ENCODE peak calls at places on chromosomes 13 and 19, in four cellular contexts. I, M, E and V are unnamed samples.

GRCh38 chr13:112959206-112959605 is 9.8 kb upstream of the MCF2L start:
- DNase-seq in I (no peak), M (no peak), E (no peak), V (no peak)

GRCh38 chr19:16376649-16377048 is 52.0 kb downstream of the KLF2 start:
- DNase-seq in I (no peak), E (peak), M (no peak), V (no peak)

GRCh38 chr19:18131841-18132596 is 20.9 kb upstream of the PIK3R2 start:
- DNase-seq in M (no peak), I (no peak), E (peak), V (no peak)

GRCh38 chr13:28744091-28744536 is 25.3 kb upstream of the SLC46A3 start:
- DNase-seq in M (no peak), E (peak), I (no peak), V (no peak)

GRCh38 chr13:111216166-111216960 is 101.3 kb downstream of the ARHGEF7 start:
- DNase-seq in I (no peak), M (no peak), E (no peak), V (peak)

GRCh38 chr19:39916236-39916635 is 18.2 kb downstream of the FCGBP start:
- DNase-seq in E (no peak), I (no peak), M (no peak), V (no peak)

GRCh38 chr19:2462635-2463421 is 6.1 kb upstream of the LMNB2 start:
- DNase-seq in E (no peak), M (no peak), I (no peak), V (no peak)

GRCh38 chr13:110244926-110245325 is 62.0 kb downstream of the COL4A1 start:
- DNase-seq in M (no peak), E (no peak), I (no peak), V (no peak)

GRCh38 chr19:45508931-45509691 is 1.8 kb downstream of the VASP start:
- DNase-seq in M (peak), E (peak), I (peak), V (peak)

GRCh38 chr19:46840157-46840942 is 10.3 kb downstream of the AP2S1 start:
- DNase-seq in I (no peak), M (no peak), E (peak), V (peak)

GRCh38 chr19:55526216-55527196 is 10.4 kb downstream of the SBK2 start:
- DNase-seq in E (no peak), M (peak), I (no peak), V (no peak)

GRCh38 chr19:14554382-14554812 is 17.5 kb downstream of the NDUFB7 start:
- DNase-seq in I (no peak), E (no peak), M (no peak), V (no peak)

GRCh38 chr13:55553736-55554135 is 1587.0 kb upstream of the PRR20A start:
- DNase-seq in I (no peak), E (no peak), M (no peak), V (no peak)

GRCh38 chr19:18618236-18618635 is 5.6 kb downstream of the TMEM59L start:
- DNase-seq in I (no peak), E (no peak), M (no peak), V (no peak)

GRCh38 chr13:31046711-31047279 is 114.3 kb downstream of the TEX26 start:
- DNase-seq in I (no peak), M (no peak), E (no peak), V (no peak)

GRCh38 chr13:44048326-44048725 is 168.6 kb downstream of the LACC1 start:
- DNase-seq in M (no peak), E (no peak), I (no peak), V (no peak)

GRCh38 chr19:3982701-3983541 is 2.3 kb downstream of the EEF2 start:
- DNase-seq in M (peak), I (no peak), E (no peak), V (peak)

GRCh38 chr19:2495651-2496316 is 19.9 kb downstream of the GADD45B start:
- DNase-seq in M (no peak), E (no peak), I (no peak), V (no peak)

GRCh38 chr19:49590971-49591730 is at the start of gene PRR12:
- DNase-seq in E (peak), I (no peak), M (peak), V (peak)
- TF ChIP-seq POLR2AphosphoS5 in E (peak), I (no peak), M (peak), V (no peak)

DNA sequence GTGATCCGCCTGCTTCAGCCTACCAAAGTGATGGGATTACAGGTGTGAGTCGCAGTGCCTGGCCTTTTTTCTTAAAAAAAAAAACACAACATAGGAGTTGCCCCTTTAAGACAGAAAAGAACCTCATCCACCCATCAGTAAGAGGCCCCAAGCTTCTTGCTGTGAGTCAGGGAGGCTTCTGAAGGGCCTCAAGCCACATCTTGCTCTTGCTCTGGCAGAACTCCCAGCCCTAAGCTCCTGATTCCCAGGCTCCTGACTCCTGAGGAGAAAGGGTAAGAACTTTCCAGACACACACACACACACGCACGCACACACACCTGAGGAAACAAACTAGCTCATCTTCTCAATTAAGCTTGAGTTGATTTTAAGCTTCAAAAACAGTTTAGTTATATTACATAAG is 6.9 kb downstream of the ETFB start:
- DNase-seq in E (no peak), M (no peak), I (no peak), V (no peak)
- TF ChIP-seq SPI1 in E (no peak), M (no peak), I (no peak), V (no peak)

GRCh38 chr19:31100945-31101344 is 248.3 kb downstream of the TSHZ3 start:
- DNase-seq in M (no peak), E (no peak), I (no peak), V (no peak)
- TF ChIP-seq POLR2AphosphoS5 in M (no peak), E (no peak), I (no peak), V (no peak)

GRCh38 chr13:79910869-79911540 is 429.9 kb downstream of the SPRY2 start:
- DNase-seq in E (no peak), I (no peak), M (no peak), V (no peak)
- TF ChIP-seq SPI1 in E (no peak), I (no peak), M (no peak), V (no peak)

DNA sequence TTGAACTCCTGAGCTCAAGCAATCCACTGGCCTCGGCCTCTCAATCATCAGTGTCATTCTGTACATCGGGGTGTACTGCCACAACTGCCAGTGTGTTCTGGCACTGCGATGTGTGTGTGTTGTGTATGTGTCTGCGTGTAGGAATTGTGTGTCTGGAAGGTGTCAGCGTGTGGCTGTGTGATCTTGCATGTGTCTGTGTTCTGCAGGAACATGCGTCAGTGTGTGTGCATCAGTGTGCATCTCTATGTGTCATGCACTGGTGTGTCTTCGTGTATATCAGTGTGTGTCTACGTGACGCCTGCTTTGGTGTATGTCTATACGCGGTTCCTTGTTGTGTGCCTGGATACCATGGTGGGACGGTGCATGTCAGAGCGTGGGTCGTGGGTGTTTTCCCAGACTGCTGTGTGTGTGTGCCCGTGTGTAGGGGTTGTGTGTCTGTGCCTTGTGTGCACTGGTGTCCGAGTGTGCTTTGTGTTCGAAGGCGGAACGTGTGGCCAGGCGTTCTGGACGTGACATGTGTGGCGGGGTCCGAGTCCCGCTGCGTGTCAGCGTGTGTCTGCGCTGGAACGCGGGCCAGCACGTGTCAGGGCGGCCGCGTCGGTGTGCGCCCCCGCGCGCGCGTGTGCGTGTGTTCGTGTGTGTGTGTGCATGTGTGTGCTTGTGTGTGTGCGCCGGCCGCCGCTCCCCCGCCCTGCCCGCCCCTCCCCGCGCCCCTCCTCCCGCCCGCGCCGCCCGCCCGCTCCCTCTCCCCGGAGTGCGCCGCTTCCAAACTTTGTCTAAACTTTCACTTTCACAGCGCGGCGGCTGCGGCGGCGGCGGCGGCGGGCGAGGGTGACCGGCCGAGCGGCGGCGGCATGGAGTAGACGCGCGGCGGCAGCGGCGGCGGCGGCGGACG is at the start of gene NFIX:
- DNase-seq in I (no peak), E (peak), M (peak), V (peak)
- TF ChIP-seq POLR2AphosphoS5 in I (no peak), E (no peak), M (peak), V (no peak)

GRCh38 chr13:114096811-114097503 is 35.5 kb downstream of the RASA3 start:
- DNase-seq in I (no peak), M (no peak), E (no peak), V (no peak)
- TF ChIP-seq SPI1 in I (no peak), M (peak), E (no peak), V (no peak)